ENCODE peak calls at places on chromosomes 7 and 10, in five cellular contexts. P is sigmoid colon, D is cardiac fibroblast, G is neural progenitor cell, H is A549. W is an unnamed sample.

GRCh38 chr7:88020953-88021650 is 87.1 kb downstream of the ADAM22 start:
- DNase-seq in P (no peak), D (peak), H (no peak), G (no peak), W (no peak)

GRCh38 chr7:151410405-151411390 is 860 bp upstream of the WDR86 start:
- DNase-seq in G (peak), H (no peak), P (peak), D (peak), W (peak)

GRCh38 chr10:60810437-60811182 is 32.3 kb downstream of the CDK1 start:
- DNase-seq in P (no peak), D (peak), H (peak), G (no peak), W (no peak)

GRCh38 chr10:132443605-132443997 is 46.6 kb downstream of the PWWP2B start:
- DNase-seq in H (peak), D (peak), P (no peak), G (no peak), W (no peak)

GRCh38 chr7:27793780-27794179 is 53.8 kb downstream of the TAX1BP1 start:
- DNase-seq in H (no peak), P (no peak), D (peak), G (no peak), W (no peak)

GRCh38 chr10:46216003-46216634 is 70.7 kb upstream of the ANTXRL start:
- DNase-seq in P (no peak), D (no peak), G (no peak), H (no peak), W (no peak)

GRCh38 chr7:142375710-142376313 is 118.0 kb upstream of the PRSS58 start:
- DNase-seq in P (no peak), D (no peak), H (no peak), G (peak), W (peak)

GRCh38 chr7:2894118-2894940 is 50.2 kb upstream of the GNA12 start:
- DNase-seq in G (no peak), D (no peak), H (no peak), P (no peak), W (no peak)

GRCh38 chr7:69596723-69597277 is 1.5 kb upstream of the AUTS2 start:
- DNase-seq in G (peak), D (no peak), P (no peak), H (no peak), W (peak)

GRCh38 chr7:4168556-4168955 is 513.5 kb upstream of the FOXK1 start:
- DNase-seq in H (no peak), D (no peak), G (no peak), P (no peak), W (no peak)

GRCh38 chr10:69644658-69645295 is 14.7 kb downstream of the FAM241B start:
- DNase-seq in P (peak), G (peak), H (peak), D (peak), W (peak)

GRCh38 chr7:30977896-30978564 is 14.3 kb downstream of the GHRHR start:
- DNase-seq in D (peak), P (peak), G (peak), H (peak), W (no peak)

GRCh38 chr7:102883098-102883860 is 29.5 kb upstream of the LRRC17 start:
- DNase-seq in H (no peak), P (no peak), G (no peak), D (no peak), W (no peak)

GRCh38 chr10:128693493-128694132 is 567.4 kb upstream of the MKI67 start:
- DNase-seq in H (no peak), G (no peak), D (no peak), P (no peak), W (no peak)

GRCh38 chr7:80135306-80136104 is 874 bp downstream of the GNAI1 start:
- DNase-seq in H (peak), D (no peak), G (peak), P (no peak), W (no peak)

GRCh38 chr7:91242097-91242846 is 22.0 kb upstream of the FZD1 start:
- DNase-seq in G (no peak), P (no peak), D (peak), H (no peak), W (no peak)

GRCh38 chr7:44292876-44293560 is 32.4 kb downstream of the CAMK2B start:
- DNase-seq in D (no peak), G (peak), P (peak), H (no peak), W (no peak)

GRCh38 chr10:30527623-30528426 is 93.8 kb downstream of the MAP3K8 start:
- DNase-seq in G (no peak), D (no peak), P (peak), H (no peak), W (no peak)

GRCh38 chr10:680146-680545 is 9.3 kb downstream of the DIP2C start:
- DNase-seq in H (no peak), G (no peak), P (no peak), D (no peak), W (no peak)

GRCh38 chr7:104982773-104983619 is 31.0 kb upstream of the KMT2E start:
- DNase-seq in D (no peak), H (no peak), G (no peak), P (no peak), W (no peak)

GRCh38 chr10:101672536-101672935 is 22.4 kb downstream of the FBXW4 start:
- DNase-seq in H (no peak), P (no peak), G (no peak), D (no peak), W (no peak)

GRCh38 chr7:815284-816216 is 16.7 kb upstream of the SUN1 start:
- DNase-seq in H (peak), G (peak), P (peak), D (no peak), W (peak)

GRCh38 chr7:20558963-20559716 is 56.3 kb upstream of the ABCB5 start:
- DNase-seq in D (no peak), G (no peak), P (no peak), H (no peak), W (no peak)

GRCh38 chr7:113100091-113100723 is 13.6 kb upstream of the GPR85 start:
- DNase-seq in G (no peak), D (peak), H (no peak), P (peak), W (no peak)

GRCh38 chr7:151047979-151048763 is at the start of gene ASIC3:
- DNase-seq in G (no peak), D (no peak), H (no peak), P (no peak), W (no peak)

GRCh38 chr10:114868801-114869200 is 47.2 kb downstream of the FHIP2A start:
- DNase-seq in P (no peak), D (peak), G (no peak), H (no peak), W (no peak)

GRCh38 chr7:46162582-46162981 is 241.5 kb upstream of the IGFBP3 start:
- DNase-seq in H (no peak), G (no peak), D (no peak), P (no peak), W (no peak)

GRCh38 chr10:4931587-4931986 is 31.6 kb upstream of the AKR1C1 start:
- DNase-seq in P (no peak), G (no peak), H (no peak), D (no peak), W (no peak)

GRCh38 chr10:4013651-4014085 is 228.7 kb upstream of the KLF6 start:
- DNase-seq in P (no peak), D (no peak), G (no peak), H (no peak), W (no peak)

GRCh38 chr10:104925232-104925851 is 284.3 kb downstream of the SORCS3 start:
- DNase-seq in G (peak), H (peak), P (no peak), D (peak), W (peak)

GRCh38 chr7:141039366-141039765 is 24.6 kb upstream of the MRPS33 start:
- DNase-seq in D (no peak), P (no peak), G (no peak), H (peak), W (no peak)

GRCh38 chr7:14698239-14698638 is 204.3 kb downstream of the DGKB start:
- DNase-seq in G (no peak), H (no peak), P (no peak), D (peak), W (no peak)

GRCh38 chr7:32299133-32299702 is 191.0 kb downstream of the LSM5 start:
- DNase-seq in P (no peak), D (no peak), G (peak), H (peak), W (peak)

DNA sequence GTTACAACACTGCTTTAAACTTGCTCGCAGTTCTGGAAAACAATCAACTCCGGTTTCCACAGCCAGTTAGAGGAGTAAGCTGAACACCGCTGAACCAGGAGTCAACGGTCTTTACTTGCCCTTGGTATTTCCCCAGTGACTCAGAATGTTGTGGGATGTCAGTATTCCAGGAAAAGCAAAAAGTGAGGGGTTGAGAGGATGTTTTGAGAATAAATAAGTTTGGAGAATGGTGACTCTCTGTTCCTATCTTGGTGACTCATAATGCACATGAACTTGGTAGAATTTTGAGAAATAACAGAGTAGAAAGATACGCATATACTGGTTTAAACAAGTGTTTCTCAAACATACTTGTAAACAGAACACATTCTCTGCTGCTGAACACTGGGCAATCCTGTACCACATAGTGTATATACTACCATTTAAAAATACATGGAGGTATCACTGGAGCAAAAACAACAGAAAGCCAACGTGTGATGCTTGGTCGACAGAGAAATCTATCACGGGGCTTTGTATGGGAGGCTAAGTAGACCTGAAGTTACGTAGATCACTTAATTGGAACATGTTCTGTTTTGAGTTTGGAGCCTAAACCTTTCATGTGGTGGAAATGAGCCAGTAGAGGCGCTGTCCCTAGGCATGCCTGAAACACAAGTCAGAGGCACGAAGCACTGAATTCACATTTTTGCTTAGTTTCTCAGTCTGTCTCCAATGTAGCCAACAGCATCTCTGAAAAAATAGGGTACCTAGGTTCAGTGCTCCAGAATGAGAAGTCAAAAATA is 534.3 kb downstream of the PARD3 start:
- DNase-seq in G (peak), H (peak), P (peak), D (peak), W (no peak)
- TF ChIP-seq CTCF in G (peak), H (peak), P (no peak), D (peak), W (no peak)

GRCh38 chr10:73867126-73867807 is 7.1 kb downstream of the CAMK2G start:
- DNase-seq in H (no peak), P (peak), G (no peak), D (no peak), W (no peak)
- TF ChIP-seq CTCF in H (no peak), P (no peak), G (no peak), D (no peak), W (no peak)

DNA sequence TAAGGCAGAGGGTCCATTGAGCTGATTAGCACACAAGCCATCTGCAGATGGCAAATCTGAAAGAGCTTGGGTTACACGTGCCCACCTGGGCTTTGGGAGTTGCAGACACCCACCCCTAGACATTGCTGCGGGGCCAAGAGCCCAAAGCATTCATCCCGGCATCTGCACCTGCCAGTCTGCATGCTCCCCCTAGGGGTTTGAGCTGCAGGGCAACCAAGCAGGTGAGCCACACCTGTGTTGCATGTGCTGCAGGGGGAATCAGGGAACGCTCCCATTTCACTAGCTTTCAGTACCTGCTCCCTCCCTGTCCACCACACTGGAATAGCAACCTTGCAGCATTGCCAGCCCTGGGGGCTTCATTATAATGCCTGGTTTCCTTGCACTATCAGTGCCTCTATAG is 21.1 kb downstream of the C7orf33 start:
- DNase-seq in G (no peak), P (no peak), D (no peak), H (no peak), W (no peak)
- TF ChIP-seq CTCF in G (peak), P (no peak), D (no peak), H (no peak), W (no peak)

GRCh38 chr7:50119815-50120637 is 27.0 kb upstream of the ZPBP start:
- DNase-seq in P (no peak), D (no peak), H (peak), G (peak), W (peak)
- TF ChIP-seq CTCF in P (no peak), D (no peak), H (no peak), G (peak), W (peak)

W was measured in endothelial cell.